ENCODE peak calls at places on chromosomes 7 and 10, in seven cellular contexts. I, Q, N, O, C, X and E are unnamed samples.

GRCh38 chr10:22927661-22928403 is at the start of gene ARMC3:
- DNase-seq in I (peak; percentile 59), Q (peak; percentile 57), N (no peak), O (no peak), C (peak; percentile 82), X (peak; percentile 67), E (peak; percentile 65)

GRCh38 chr10:60197206-60197605 is 192.5 kb downstream of the ANK3 start:
- DNase-seq in I (no peak), Q (no peak), N (no peak), O (no peak), C (no peak), X (no peak), E (no peak)

GRCh38 chr10:7962592-7962991 is 91.9 kb upstream of the GATA3 start:
- DNase-seq in I (no peak), Q (no peak), N (no peak), O (no peak), C (no peak), X (no peak), E (no peak)

GRCh38 chr7:66617295-66617694 is 11.4 kb upstream of the KCTD7 start:
- DNase-seq in I (no peak), Q (no peak), N (no peak), O (no peak), C (no peak), X (no peak), E (peak; percentile 86)

GRCh38 chr7:73811760-73812168 is 19.0 kb upstream of the CLDN4 start:
- DNase-seq in I (peak; percentile 80), Q (peak; percentile 67), N (no peak), O (no peak), C (peak; percentile 87), X (peak; percentile 83), E (peak; percentile 82)

GRCh38 chr10:110016037-110016436 is 8.3 kb downstream of the ADD3 start:
- DNase-seq in I (no peak), Q (peak; percentile 8), N (no peak), O (no peak), C (peak; percentile 22), X (no peak), E (no peak)

GRCh38 chr10:24180891-24181290 is 28.0 kb upstream of the KIAA1217 start:
- DNase-seq in I (no peak), Q (no peak), N (no peak), O (no peak), C (no peak), X (no peak), E (no peak)

GRCh38 chr10:32190890-32191491 is 134.8 kb upstream of the KIF5B start:
- DNase-seq in I (no peak), Q (no peak), N (no peak), O (no peak), C (no peak), X (no peak), E (no peak)

GRCh38 chr7:116169060-116169459 is 41.3 kb upstream of the TES start:
- DNase-seq in I (no peak), Q (peak; percentile 15), N (no peak), O (no peak), C (no peak), X (no peak), E (no peak)

GRCh38 chr10:77386833-77387232 is 250.8 kb downstream of the KCNMA1 start:
- DNase-seq in I (no peak), Q (no peak), N (no peak), O (no peak), C (no peak), X (no peak), E (no peak)

GRCh38 chr7:156494960-156495359 is 145.6 kb upstream of the RNF32 start:
- DNase-seq in I (no peak), Q (no peak), N (no peak), O (no peak), C (no peak), X (no peak), E (no peak)

GRCh38 chr10:5538892-5539651 is 14.3 kb downstream of the CALML3 start:
- DNase-seq in I (no peak), Q (no peak), N (no peak), O (no peak), C (no peak), X (peak; percentile 54), E (peak; percentile 39)

GRCh38 chr7:152145853-152146466 is 120.5 kb downstream of the GALNT11 start:
- DNase-seq in I (no peak), Q (peak; percentile 32), N (no peak), O (no peak), C (peak; percentile 62), X (no peak), E (no peak)

GRCh38 chr7:102934670-102935069 is 21.9 kb downstream of the LRRC17 start:
- DNase-seq in I (no peak), Q (no peak), N (no peak), O (no peak), C (no peak), X (no peak), E (no peak)

GRCh38 chr7:102933763-102934162 is 21.0 kb downstream of the LRRC17 start:
- DNase-seq in I (peak; percentile 78), Q (no peak), N (peak; percentile 86), O (no peak), C (peak; percentile 48), X (peak; percentile 78), E (peak; percentile 88)

GRCh38 chr7:102938679-102939078 is 25.9 kb downstream of the LRRC17 start:
- DNase-seq in I (no peak), Q (no peak), N (no peak), O (no peak), C (no peak), X (no peak), E (no peak)

GRCh38 chr7:102934267-102934666 is 21.5 kb downstream of the LRRC17 start:
- DNase-seq in I (peak; percentile 32), Q (no peak), N (no peak), O (no peak), C (no peak), X (no peak), E (no peak)

GRCh38 chr7:102935450-102936110 is 22.8 kb downstream of the LRRC17 start:
- DNase-seq in I (no peak), Q (no peak), N (no peak), O (no peak), C (peak; percentile 56), X (no peak), E (no peak)
- H3K4me3 ChIP-seq in I (no peak overlapping the region), Q (no peak overlapping the region), N (peak overlapping the region; percentile 11), O (no peak overlapping the region), C (no peak overlapping the region), X (no peak overlapping the region), E (no peak overlapping the region)

GRCh38 chr10:69343905-69344304 is 65.6 kb downstream of the HK1 start:
- DNase-seq in I (no peak), Q (no peak), N (no peak), O (no peak), C (no peak), X (no peak), E (no peak)

GRCh38 chr10:69344591-69345244 is 66.4 kb downstream of the HK1 start:
- DNase-seq in I (no peak), Q (no peak), N (no peak), O (no peak), C (no peak), X (peak; percentile 46), E (no peak)

GRCh38 chr10:69346776-69347175 is 68.5 kb downstream of the HK1 start:
- DNase-seq in I (no peak), Q (no peak), N (no peak), O (no peak), C (no peak), X (no peak), E (no peak)

GRCh38 chr10:69345402-69345801 is 67.1 kb downstream of the HK1 start:
- DNase-seq in I (peak; percentile 79), Q (no peak), N (no peak), O (no peak), C (no peak), X (peak; percentile 52), E (no peak)

DNA sequence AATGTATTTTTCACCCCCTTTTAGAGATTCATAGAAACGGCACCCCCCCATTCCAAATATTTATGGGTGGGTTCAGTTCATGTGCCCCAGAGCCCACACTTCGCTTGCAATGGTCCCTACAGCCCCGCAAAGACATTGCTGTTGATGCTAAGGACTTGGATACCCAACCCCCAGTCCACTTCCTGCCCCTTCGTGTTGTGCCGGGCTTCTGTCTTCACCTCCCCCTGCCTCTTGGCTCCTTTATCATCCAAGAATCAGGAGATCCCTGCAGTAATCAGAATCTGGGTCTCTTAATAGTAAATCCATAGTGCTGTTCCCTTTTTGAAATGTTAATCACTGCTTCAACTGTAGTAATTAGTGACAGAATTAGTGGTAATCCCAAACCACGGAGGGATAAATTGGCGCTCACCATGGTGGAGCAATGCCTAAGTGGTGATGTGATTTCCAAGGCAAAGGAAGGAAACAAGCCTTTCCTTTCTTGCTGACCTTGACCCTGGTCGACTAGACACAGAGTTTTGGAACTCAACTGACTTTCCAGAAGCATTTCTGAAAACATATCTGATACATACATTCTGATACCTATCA is 67.7 kb downstream of the HK1 start:
- DNase-seq in I (no peak), Q (no peak), N (no peak), O (no peak), C (no peak), X (peak; percentile 32), E (no peak)
- H3K4me1 ChIP-seq in I (peaks cover 92% of the 10 kb centered on the region), Q (peaks cover 20% of the 10 kb centered on the region), N (peaks cover 4% of the 10 kb centered on the region), O (no peaks in the 10 kb centered on the region), C (peaks cover 14% of the 10 kb centered on the region), X (peaks cover 76% of the 10 kb centered on the region), E (no peaks in the 10 kb centered on the region)

DNA sequence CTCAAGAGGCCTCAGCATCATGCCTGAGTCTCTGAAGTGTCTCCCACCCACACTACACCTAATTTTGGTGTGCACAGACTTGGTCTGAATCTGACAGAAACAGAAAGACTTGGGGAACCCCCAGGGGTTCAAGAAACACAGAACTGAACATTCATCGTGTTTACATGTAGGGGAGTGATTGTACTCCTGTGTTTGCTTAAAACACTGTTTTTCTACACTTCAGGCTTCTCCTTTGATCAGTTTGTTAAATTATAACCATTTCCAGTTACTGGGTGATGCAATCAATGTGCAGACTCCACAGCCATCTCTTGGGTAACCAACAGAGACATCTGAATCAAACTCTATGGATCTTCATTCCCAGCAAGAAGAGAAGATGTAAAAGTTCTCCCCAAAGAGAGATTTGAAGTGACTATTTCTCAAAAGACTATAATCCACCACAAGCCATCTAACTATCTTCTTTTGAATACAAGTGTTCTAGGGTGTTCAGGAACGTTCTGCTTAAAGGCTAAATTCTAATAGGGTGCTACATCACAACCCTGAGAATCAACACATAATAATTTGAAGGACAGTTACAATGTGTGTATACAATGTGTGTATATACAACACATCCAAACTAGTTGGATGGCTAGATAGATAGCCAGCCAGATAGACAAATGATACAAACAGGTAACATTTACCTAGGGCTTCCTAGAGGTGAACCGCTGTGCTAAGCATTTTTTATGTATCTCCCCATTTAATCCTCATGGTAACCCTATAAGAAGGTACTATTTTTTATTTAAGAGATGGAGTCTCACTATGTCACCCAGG is 34.2 kb downstream of the DNAJC12 start:
- DNase-seq in I (no peak), Q (peak; percentile 25), N (no peak), O (no peak), C (no peak), X (no peak), E (no peak)
- TF ChIP-seq EP300 in I (no peak), Q (peak; percentile 84), N (no peak), O (no peak), C (no peak), X (no peak), E (no peak)

DNA sequence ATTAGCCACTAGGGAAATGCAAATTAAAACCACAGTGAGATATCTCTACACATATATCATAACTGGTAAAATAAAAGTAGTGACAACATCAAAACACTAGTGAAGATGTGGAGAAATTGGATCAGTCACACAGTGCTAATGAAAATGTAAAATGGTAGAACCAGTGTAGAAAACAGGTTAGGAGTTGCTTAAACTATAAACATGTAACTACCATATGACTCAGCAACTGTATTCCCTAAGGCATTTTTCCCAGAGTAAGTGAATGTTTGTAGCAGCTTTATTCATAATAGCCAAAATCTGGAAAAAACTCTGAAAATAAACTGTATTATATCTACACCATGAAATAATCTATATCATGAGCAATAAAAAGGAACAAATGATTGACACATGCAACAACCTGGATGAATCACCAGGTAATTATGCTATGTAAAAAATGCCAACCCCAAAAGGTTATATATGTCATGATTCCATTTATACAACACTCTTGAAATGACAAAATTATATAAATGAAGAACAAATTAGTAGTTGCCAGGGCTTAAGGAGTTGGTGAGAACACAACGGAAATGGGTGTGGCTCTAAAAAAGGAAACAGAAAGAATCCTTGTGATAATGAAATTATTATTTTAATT is 22.8 kb downstream of the SLC25A40 start:
- DNase-seq in I (no peak), Q (no peak), N (no peak), O (no peak), C (no peak), X (no peak), E (no peak)
- H3K4me3 ChIP-seq in I (no peak overlapping the region), Q (no peak overlapping the region), N (no peak overlapping the region), O (no peak overlapping the region), C (no peak overlapping the region), X (no peak overlapping the region), E (no peak overlapping the region)